ENCODE peak calls at places on chromosomes 3 and 15, in nine cellular contexts. One of them, this sample, is unnamed.

GRCh38 chr15:65101418-65101890 is 13.5 kb downstream of the UBAP1L start:
- DNase-seq in AML-193: peak; percentile 3
- DNase-seq in left lung: no peak
- DNase-seq in globus pallidus: peak; percentile 47
- DNase-seq in skeletal muscle cell: no peak
- DNase-seq in naive thymus-derived CD8-positive, alpha-beta T cell: peak; percentile 23
- DNase-seq in foreskin melanocyte: peak; percentile 45
- DNase-seq in posterior cingulate gyrus: peak; percentile 76
- DNase-seq in stimulated activated CD8-positive, alpha-beta memory T cell treated with anti-CD3 and anti-CD28 coated beads, Interleukin-12 subunit alpha, Interleukin-12 subunit beta, amount 100 ng/mL, for 1 hour: peak; percentile 12
- DNase-seq in this sample: no peak

GRCh38 chr3:195532858-195533257 is 10.3 kb downstream of the PPP1R2 start:
- DNase-seq in AML-193: no peak
- DNase-seq in left lung: no peak
- DNase-seq in globus pallidus: no peak
- DNase-seq in skeletal muscle cell: no peak
- DNase-seq in naive thymus-derived CD8-positive, alpha-beta T cell: no peak
- DNase-seq in foreskin melanocyte: no peak
- DNase-seq in posterior cingulate gyrus: no peak
- DNase-seq in stimulated activated CD8-positive, alpha-beta memory T cell treated with anti-CD3 and anti-CD28 coated beads, Interleukin-12 subunit alpha, Interleukin-12 subunit beta, amount 100 ng/mL, for 1 hour: no peak
- DNase-seq in this sample: no peak

GRCh38 chr3:45693941-45694521 is 4.8 kb downstream of the SACM1L start:
- DNase-seq in AML-193: peak; percentile 12
- DNase-seq in left lung: no peak
- DNase-seq in globus pallidus: no peak
- DNase-seq in skeletal muscle cell: no peak
- DNase-seq in naive thymus-derived CD8-positive, alpha-beta T cell: peak; percentile 68
- DNase-seq in foreskin melanocyte: no peak
- DNase-seq in posterior cingulate gyrus: no peak
- DNase-seq in stimulated activated CD8-positive, alpha-beta memory T cell treated with anti-CD3 and anti-CD28 coated beads, Interleukin-12 subunit alpha, Interleukin-12 subunit beta, amount 100 ng/mL, for 1 hour: peak; percentile 25
- DNase-seq in this sample: no peak

GRCh38 chr3:160616721-160617120 is 51.4 kb upstream of the KPNA4 start:
- DNase-seq in AML-193: no peak
- DNase-seq in left lung: no peak
- DNase-seq in globus pallidus: no peak
- DNase-seq in skeletal muscle cell: no peak
- DNase-seq in naive thymus-derived CD8-positive, alpha-beta T cell: no peak
- DNase-seq in foreskin melanocyte: peak; percentile 59
- DNase-seq in posterior cingulate gyrus: no peak
- DNase-seq in stimulated activated CD8-positive, alpha-beta memory T cell treated with anti-CD3 and anti-CD28 coated beads, Interleukin-12 subunit alpha, Interleukin-12 subunit beta, amount 100 ng/mL, for 1 hour: no peak
- DNase-seq in this sample: peak; percentile 14

GRCh38 chr3:119191800-119192199 is 18.4 kb downstream of the UPK1B start:
- DNase-seq in AML-193: no peak
- DNase-seq in left lung: no peak
- DNase-seq in globus pallidus: no peak
- DNase-seq in skeletal muscle cell: no peak
- DNase-seq in naive thymus-derived CD8-positive, alpha-beta T cell: no peak
- DNase-seq in foreskin melanocyte: no peak
- DNase-seq in posterior cingulate gyrus: no peak
- DNase-seq in stimulated activated CD8-positive, alpha-beta memory T cell treated with anti-CD3 and anti-CD28 coated beads, Interleukin-12 subunit alpha, Interleukin-12 subunit beta, amount 100 ng/mL, for 1 hour: no peak
- DNase-seq in this sample: no peak

GRCh38 chr3:184738982-184739381 is 27.1 kb upstream of the MAGEF1 start:
- DNase-seq in AML-193: no peak
- DNase-seq in left lung: no peak
- DNase-seq in globus pallidus: no peak
- DNase-seq in skeletal muscle cell: no peak
- DNase-seq in naive thymus-derived CD8-positive, alpha-beta T cell: no peak
- DNase-seq in foreskin melanocyte: no peak
- DNase-seq in posterior cingulate gyrus: no peak
- DNase-seq in stimulated activated CD8-positive, alpha-beta memory T cell treated with anti-CD3 and anti-CD28 coated beads, Interleukin-12 subunit alpha, Interleukin-12 subunit beta, amount 100 ng/mL, for 1 hour: no peak
- DNase-seq in this sample: no peak

GRCh38 chr3:78204977-78205376 is 1165.1 kb downstream of the ROBO2 start:
- DNase-seq in AML-193: no peak
- DNase-seq in left lung: no peak
- DNase-seq in globus pallidus: no peak
- DNase-seq in skeletal muscle cell: peak; percentile 71
- DNase-seq in naive thymus-derived CD8-positive, alpha-beta T cell: no peak
- DNase-seq in foreskin melanocyte: no peak
- DNase-seq in posterior cingulate gyrus: no peak
- DNase-seq in stimulated activated CD8-positive, alpha-beta memory T cell treated with anti-CD3 and anti-CD28 coated beads, Interleukin-12 subunit alpha, Interleukin-12 subunit beta, amount 100 ng/mL, for 1 hour: no peak
- DNase-seq in this sample: no peak

GRCh38 chr3:177932750-177933660 is 603.2 kb upstream of the KCNMB2 start:
- DNase-seq in AML-193: peak; percentile 62
- DNase-seq in left lung: no peak
- DNase-seq in globus pallidus: no peak
- DNase-seq in skeletal muscle cell: no peak
- DNase-seq in naive thymus-derived CD8-positive, alpha-beta T cell: no peak
- DNase-seq in foreskin melanocyte: no peak
- DNase-seq in posterior cingulate gyrus: no peak
- DNase-seq in stimulated activated CD8-positive, alpha-beta memory T cell treated with anti-CD3 and anti-CD28 coated beads, Interleukin-12 subunit alpha, Interleukin-12 subunit beta, amount 100 ng/mL, for 1 hour: no peak
- DNase-seq in this sample: no peak

GRCh38 chr3:182979719-182980191 is 583 bp downstream of the DCUN1D1 start:
- DNase-seq in AML-193: peak; percentile 53
- DNase-seq in left lung: no peak
- DNase-seq in globus pallidus: peak; percentile 45
- DNase-seq in skeletal muscle cell: no peak
- DNase-seq in naive thymus-derived CD8-positive, alpha-beta T cell: peak; percentile 13
- DNase-seq in foreskin melanocyte: no peak
- DNase-seq in posterior cingulate gyrus: peak; percentile 30
- DNase-seq in stimulated activated CD8-positive, alpha-beta memory T cell treated with anti-CD3 and anti-CD28 coated beads, Interleukin-12 subunit alpha, Interleukin-12 subunit beta, amount 100 ng/mL, for 1 hour: no peak
- DNase-seq in this sample: no peak

GRCh38 chr15:46654993-46655392 is 1020.2 kb downstream of the SQOR start:
- DNase-seq in AML-193: no peak
- DNase-seq in left lung: no peak
- DNase-seq in globus pallidus: no peak
- DNase-seq in skeletal muscle cell: no peak
- DNase-seq in naive thymus-derived CD8-positive, alpha-beta T cell: no peak
- DNase-seq in foreskin melanocyte: no peak
- DNase-seq in posterior cingulate gyrus: no peak
- DNase-seq in stimulated activated CD8-positive, alpha-beta memory T cell treated with anti-CD3 and anti-CD28 coated beads, Interleukin-12 subunit alpha, Interleukin-12 subunit beta, amount 100 ng/mL, for 1 hour: no peak
- DNase-seq in this sample: no peak

GRCh38 chr3:128557531-128558280 is 64.7 kb upstream of the GATA2 start:
- DNase-seq in AML-193: no peak
- DNase-seq in left lung: no peak
- DNase-seq in globus pallidus: no peak
- DNase-seq in skeletal muscle cell: no peak
- DNase-seq in naive thymus-derived CD8-positive, alpha-beta T cell: no peak
- DNase-seq in foreskin melanocyte: no peak
- DNase-seq in posterior cingulate gyrus: no peak
- DNase-seq in stimulated activated CD8-positive, alpha-beta memory T cell treated with anti-CD3 and anti-CD28 coated beads, Interleukin-12 subunit alpha, Interleukin-12 subunit beta, amount 100 ng/mL, for 1 hour: no peak
- DNase-seq in this sample: no peak

GRCh38 chr3:53250453-53250852 is 5.4 kb downstream of the TKT start:
- DNase-seq in AML-193: no peak
- DNase-seq in left lung: no peak
- DNase-seq in globus pallidus: no peak
- DNase-seq in skeletal muscle cell: no peak
- DNase-seq in naive thymus-derived CD8-positive, alpha-beta T cell: no peak
- DNase-seq in foreskin melanocyte: no peak
- DNase-seq in posterior cingulate gyrus: no peak
- DNase-seq in stimulated activated CD8-positive, alpha-beta memory T cell treated with anti-CD3 and anti-CD28 coated beads, Interleukin-12 subunit alpha, Interleukin-12 subunit beta, amount 100 ng/mL, for 1 hour: no peak
- DNase-seq in this sample: no peak

GRCh38 chr3:195849322-195850074 is 37.8 kb upstream of the MUC4 start:
- DNase-seq in AML-193: no peak
- DNase-seq in left lung: peak; percentile 71
- DNase-seq in globus pallidus: no peak
- DNase-seq in skeletal muscle cell: no peak
- DNase-seq in naive thymus-derived CD8-positive, alpha-beta T cell: no peak
- DNase-seq in foreskin melanocyte: no peak
- DNase-seq in posterior cingulate gyrus: no peak
- DNase-seq in stimulated activated CD8-positive, alpha-beta memory T cell treated with anti-CD3 and anti-CD28 coated beads, Interleukin-12 subunit alpha, Interleukin-12 subunit beta, amount 100 ng/mL, for 1 hour: no peak
- DNase-seq in this sample: no peak

GRCh38 chr15:49675051-49675450 is 54.2 kb downstream of the DTWD1 start:
- DNase-seq in AML-193: no peak
- DNase-seq in left lung: no peak
- DNase-seq in globus pallidus: no peak
- DNase-seq in skeletal muscle cell: peak; percentile 67
- DNase-seq in naive thymus-derived CD8-positive, alpha-beta T cell: no peak
- DNase-seq in foreskin melanocyte: no peak
- DNase-seq in posterior cingulate gyrus: no peak
- DNase-seq in stimulated activated CD8-positive, alpha-beta memory T cell treated with anti-CD3 and anti-CD28 coated beads, Interleukin-12 subunit alpha, Interleukin-12 subunit beta, amount 100 ng/mL, for 1 hour: no peak
- DNase-seq in this sample: no peak

GRCh38 chr3:20350449-20350848 is 164.4 kb upstream of the SGO1 start:
- DNase-seq in AML-193: no peak
- DNase-seq in left lung: no peak
- DNase-seq in globus pallidus: no peak
- DNase-seq in skeletal muscle cell: no peak
- DNase-seq in naive thymus-derived CD8-positive, alpha-beta T cell: no peak
- DNase-seq in foreskin melanocyte: no peak
- DNase-seq in posterior cingulate gyrus: no peak
- DNase-seq in stimulated activated CD8-positive, alpha-beta memory T cell treated with anti-CD3 and anti-CD28 coated beads, Interleukin-12 subunit alpha, Interleukin-12 subunit beta, amount 100 ng/mL, for 1 hour: no peak
- DNase-seq in this sample: no peak

GRCh38 chr3:73874596-73874995 is 249.9 kb upstream of the PDZRN3 start:
- DNase-seq in AML-193: no peak
- DNase-seq in left lung: no peak
- DNase-seq in globus pallidus: no peak
- DNase-seq in skeletal muscle cell: no peak
- DNase-seq in naive thymus-derived CD8-positive, alpha-beta T cell: no peak
- DNase-seq in foreskin melanocyte: no peak
- DNase-seq in posterior cingulate gyrus: no peak
- DNase-seq in stimulated activated CD8-positive, alpha-beta memory T cell treated with anti-CD3 and anti-CD28 coated beads, Interleukin-12 subunit alpha, Interleukin-12 subunit beta, amount 100 ng/mL, for 1 hour: no peak
- DNase-seq in this sample: no peak

GRCh38 chr15:39717134-39717533 is 65.5 kb downstream of the FSIP1 start:
- DNase-seq in AML-193: no peak
- DNase-seq in left lung: no peak
- DNase-seq in globus pallidus: no peak
- DNase-seq in skeletal muscle cell: no peak
- DNase-seq in naive thymus-derived CD8-positive, alpha-beta T cell: no peak
- DNase-seq in foreskin melanocyte: no peak
- DNase-seq in posterior cingulate gyrus: no peak
- DNase-seq in stimulated activated CD8-positive, alpha-beta memory T cell treated with anti-CD3 and anti-CD28 coated beads, Interleukin-12 subunit alpha, Interleukin-12 subunit beta, amount 100 ng/mL, for 1 hour: no peak
- DNase-seq in this sample: no peak

GRCh38 chr3:64815691-64816225 is 128.0 kb upstream of the ADAMTS9 start:
- DNase-seq in AML-193: peak; percentile 14
- DNase-seq in left lung: no peak
- DNase-seq in globus pallidus: no peak
- DNase-seq in skeletal muscle cell: no peak
- DNase-seq in naive thymus-derived CD8-positive, alpha-beta T cell: no peak
- DNase-seq in foreskin melanocyte: no peak
- DNase-seq in posterior cingulate gyrus: no peak
- DNase-seq in stimulated activated CD8-positive, alpha-beta memory T cell treated with anti-CD3 and anti-CD28 coated beads, Interleukin-12 subunit alpha, Interleukin-12 subunit beta, amount 100 ng/mL, for 1 hour: no peak
- DNase-seq in this sample: no peak

GRCh38 chr15:101795455-101795854 is 7.9 kb upstream of the OR4F6 start:
- DNase-seq in AML-193: no peak
- DNase-seq in left lung: no peak
- DNase-seq in globus pallidus: no peak
- DNase-seq in skeletal muscle cell: peak; percentile 30
- DNase-seq in naive thymus-derived CD8-positive, alpha-beta T cell: no peak
- DNase-seq in foreskin melanocyte: no peak
- DNase-seq in posterior cingulate gyrus: no peak
- DNase-seq in stimulated activated CD8-positive, alpha-beta memory T cell treated with anti-CD3 and anti-CD28 coated beads, Interleukin-12 subunit alpha, Interleukin-12 subunit beta, amount 100 ng/mL, for 1 hour: no peak
- DNase-seq in this sample: no peak

GRCh38 chr3:195176776-195177175 is 94.2 kb downstream of the XXYLT1 start:
- DNase-seq in AML-193: no peak
- DNase-seq in left lung: no peak
- DNase-seq in globus pallidus: no peak
- DNase-seq in skeletal muscle cell: no peak
- DNase-seq in naive thymus-derived CD8-positive, alpha-beta T cell: no peak
- DNase-seq in foreskin melanocyte: no peak
- DNase-seq in posterior cingulate gyrus: no peak
- DNase-seq in stimulated activated CD8-positive, alpha-beta memory T cell treated with anti-CD3 and anti-CD28 coated beads, Interleukin-12 subunit alpha, Interleukin-12 subunit beta, amount 100 ng/mL, for 1 hour: no peak
- DNase-seq in this sample: no peak

GRCh38 chr3:157857461-157857860 is 248.8 kb downstream of the SHOX2 start:
- DNase-seq in AML-193: no peak
- DNase-seq in left lung: no peak
- DNase-seq in globus pallidus: no peak
- DNase-seq in skeletal muscle cell: no peak
- DNase-seq in naive thymus-derived CD8-positive, alpha-beta T cell: no peak
- DNase-seq in foreskin melanocyte: no peak
- DNase-seq in posterior cingulate gyrus: no peak
- DNase-seq in stimulated activated CD8-positive, alpha-beta memory T cell treated with anti-CD3 and anti-CD28 coated beads, Interleukin-12 subunit alpha, Interleukin-12 subunit beta, amount 100 ng/mL, for 1 hour: no peak
- DNase-seq in this sample: no peak

GRCh38 chr3:38125305-38126120 is 11.4 kb downstream of the ACAA1 start:
- DNase-seq in AML-193: no peak
- DNase-seq in left lung: no peak
- DNase-seq in globus pallidus: no peak
- DNase-seq in skeletal muscle cell: no peak
- DNase-seq in naive thymus-derived CD8-positive, alpha-beta T cell: no peak
- DNase-seq in foreskin melanocyte: no peak
- DNase-seq in posterior cingulate gyrus: no peak
- DNase-seq in stimulated activated CD8-positive, alpha-beta memory T cell treated with anti-CD3 and anti-CD28 coated beads, Interleukin-12 subunit alpha, Interleukin-12 subunit beta, amount 100 ng/mL, for 1 hour: no peak
- DNase-seq in this sample: no peak

GRCh38 chr3:73674280-73674679 is 49.5 kb upstream of the PDZRN3 start:
- DNase-seq in AML-193: no peak
- DNase-seq in left lung: no peak
- DNase-seq in globus pallidus: no peak
- DNase-seq in skeletal muscle cell: peak; percentile 69
- DNase-seq in naive thymus-derived CD8-positive, alpha-beta T cell: no peak
- DNase-seq in foreskin melanocyte: no peak
- DNase-seq in posterior cingulate gyrus: no peak
- DNase-seq in stimulated activated CD8-positive, alpha-beta memory T cell treated with anti-CD3 and anti-CD28 coated beads, Interleukin-12 subunit alpha, Interleukin-12 subunit beta, amount 100 ng/mL, for 1 hour: no peak
- DNase-seq in this sample: no peak

GRCh38 chr15:96070636-96071035 is 259.9 kb upstream of the NR2F2 start:
- DNase-seq in AML-193: no peak
- DNase-seq in left lung: no peak
- DNase-seq in globus pallidus: no peak
- DNase-seq in skeletal muscle cell: no peak
- DNase-seq in naive thymus-derived CD8-positive, alpha-beta T cell: no peak
- DNase-seq in foreskin melanocyte: no peak
- DNase-seq in posterior cingulate gyrus: no peak
- DNase-seq in stimulated activated CD8-positive, alpha-beta memory T cell treated with anti-CD3 and anti-CD28 coated beads, Interleukin-12 subunit alpha, Interleukin-12 subunit beta, amount 100 ng/mL, for 1 hour: no peak
- DNase-seq in this sample: no peak

GRCh38 chr3:65126527-65127440 is 439.0 kb upstream of the ADAMTS9 start:
- DNase-seq in AML-193: no peak
- DNase-seq in left lung: no peak
- DNase-seq in globus pallidus: no peak
- DNase-seq in skeletal muscle cell: peak; percentile 40
- DNase-seq in naive thymus-derived CD8-positive, alpha-beta T cell: no peak
- DNase-seq in foreskin melanocyte: peak; percentile 49
- DNase-seq in posterior cingulate gyrus: no peak
- DNase-seq in stimulated activated CD8-positive, alpha-beta memory T cell treated with anti-CD3 and anti-CD28 coated beads, Interleukin-12 subunit alpha, Interleukin-12 subunit beta, amount 100 ng/mL, for 1 hour: no peak
- DNase-seq in this sample: no peak

GRCh38 chr3:160801386-160802118 is 45.5 kb downstream of the PPM1L start:
- DNase-seq in AML-193: peak; percentile 94
- DNase-seq in left lung: no peak
- DNase-seq in globus pallidus: peak; percentile 28
- DNase-seq in skeletal muscle cell: peak; percentile 15
- DNase-seq in naive thymus-derived CD8-positive, alpha-beta T cell: no peak
- DNase-seq in foreskin melanocyte: no peak
- DNase-seq in posterior cingulate gyrus: no peak
- DNase-seq in stimulated activated CD8-positive, alpha-beta memory T cell treated with anti-CD3 and anti-CD28 coated beads, Interleukin-12 subunit alpha, Interleukin-12 subunit beta, amount 100 ng/mL, for 1 hour: no peak
- DNase-seq in this sample: peak; percentile 85

GRCh38 chr3:196757876-196758739 is 18.5 kb downstream of the PAK2 start:
- DNase-seq in AML-193: no peak
- DNase-seq in left lung: no peak
- DNase-seq in globus pallidus: peak; percentile 76
- DNase-seq in skeletal muscle cell: peak; percentile 57
- DNase-seq in naive thymus-derived CD8-positive, alpha-beta T cell: no peak
- DNase-seq in foreskin melanocyte: peak; percentile 97
- DNase-seq in posterior cingulate gyrus: no peak
- DNase-seq in stimulated activated CD8-positive, alpha-beta memory T cell treated with anti-CD3 and anti-CD28 coated beads, Interleukin-12 subunit alpha, Interleukin-12 subunit beta, amount 100 ng/mL, for 1 hour: no peak
- DNase-seq in this sample: no peak

GRCh38 chr3:16520636-16521579 is 7.4 kb upstream of the RFTN1 start:
- DNase-seq in AML-193: no peak
- DNase-seq in left lung: no peak
- DNase-seq in globus pallidus: no peak
- DNase-seq in skeletal muscle cell: no peak
- DNase-seq in naive thymus-derived CD8-positive, alpha-beta T cell: no peak
- DNase-seq in foreskin melanocyte: no peak
- DNase-seq in posterior cingulate gyrus: no peak
- DNase-seq in stimulated activated CD8-positive, alpha-beta memory T cell treated with anti-CD3 and anti-CD28 coated beads, Interleukin-12 subunit alpha, Interleukin-12 subunit beta, amount 100 ng/mL, for 1 hour: no peak
- DNase-seq in this sample: no peak

GRCh38 chr3:192835818-192836468 is 81.7 kb downstream of the MB21D2 start:
- DNase-seq in AML-193: no peak
- DNase-seq in left lung: no peak
- DNase-seq in globus pallidus: no peak
- DNase-seq in skeletal muscle cell: peak; percentile 90
- DNase-seq in naive thymus-derived CD8-positive, alpha-beta T cell: no peak
- DNase-seq in foreskin melanocyte: no peak
- DNase-seq in posterior cingulate gyrus: no peak
- DNase-seq in stimulated activated CD8-positive, alpha-beta memory T cell treated with anti-CD3 and anti-CD28 coated beads, Interleukin-12 subunit alpha, Interleukin-12 subunit beta, amount 100 ng/mL, for 1 hour: no peak
- DNase-seq in this sample: no peak

GRCh38 chr15:59249816-59250215 is 43.2 kb downstream of the LDHAL6B start:
- DNase-seq in AML-193: no peak
- DNase-seq in left lung: no peak
- DNase-seq in globus pallidus: no peak
- DNase-seq in skeletal muscle cell: no peak
- DNase-seq in naive thymus-derived CD8-positive, alpha-beta T cell: no peak
- DNase-seq in foreskin melanocyte: no peak
- DNase-seq in posterior cingulate gyrus: no peak
- DNase-seq in stimulated activated CD8-positive, alpha-beta memory T cell treated with anti-CD3 and anti-CD28 coated beads, Interleukin-12 subunit alpha, Interleukin-12 subunit beta, amount 100 ng/mL, for 1 hour: no peak
- DNase-seq in this sample: no peak

GRCh38 chr15:40928975-40929729 is at the start of gene DLL4:
- DNase-seq in AML-193: no peak
- DNase-seq in left lung: peak; percentile 89
- DNase-seq in globus pallidus: no peak
- DNase-seq in skeletal muscle cell: no peak
- DNase-seq in naive thymus-derived CD8-positive, alpha-beta T cell: no peak
- DNase-seq in foreskin melanocyte: no peak
- DNase-seq in posterior cingulate gyrus: no peak
- DNase-seq in stimulated activated CD8-positive, alpha-beta memory T cell treated with anti-CD3 and anti-CD28 coated beads, Interleukin-12 subunit alpha, Interleukin-12 subunit beta, amount 100 ng/mL, for 1 hour: no peak
- DNase-seq in this sample: no peak

This sample was measured in gastrocnemius medialis.